ENCODE peak calls at places on chromosomes 16 and 17, in eight cellular contexts. One of them, this sample, is unnamed.

GRCh38 chr16:7085776-7086175 is 246.9 kb upstream of the RBFOX1 start:
- DNase-seq in psoas muscle: no peak
- DNase-seq in neural crest cell: no peak
- DNase-seq in HFFc6: no peak
- DNase-seq in GM23338: no peak
- DNase-seq in A549: no peak
- DNase-seq in RWPE1: no peak
- DNase-seq in adrenal gland: no peak
- DNase-seq in this sample: no peak

GRCh38 chr17:76562734-76563148 is 22.9 kb downstream of the PRCD start:
- DNase-seq in psoas muscle: no peak
- DNase-seq in neural crest cell: no peak
- DNase-seq in HFFc6: peak
- DNase-seq in GM23338: no peak
- DNase-seq in A549: no peak
- DNase-seq in RWPE1: peak
- DNase-seq in adrenal gland: peak
- DNase-seq in this sample: no peak

GRCh38 chr17:31439716-31440115 is 48.2 kb downstream of the RAB11FIP4 start:
- DNase-seq in psoas muscle: no peak
- DNase-seq in neural crest cell: no peak
- DNase-seq in HFFc6: no peak
- DNase-seq in GM23338: no peak
- DNase-seq in A549: no peak
- DNase-seq in RWPE1: no peak
- DNase-seq in adrenal gland: no peak
- DNase-seq in this sample: no peak

GRCh38 chr17:2174048-2174447 is 119.1 kb downstream of the HIC1 start:
- DNase-seq in psoas muscle: no peak
- DNase-seq in neural crest cell: no peak
- DNase-seq in HFFc6: no peak
- DNase-seq in GM23338: no peak
- DNase-seq in A549: no peak
- DNase-seq in RWPE1: no peak
- DNase-seq in adrenal gland: no peak
- DNase-seq in this sample: no peak

GRCh38 chr17:27576429-27577123 is 54.4 kb upstream of the LGALS9 start:
- DNase-seq in psoas muscle: no peak
- DNase-seq in neural crest cell: no peak
- DNase-seq in HFFc6: peak
- DNase-seq in GM23338: no peak
- DNase-seq in A549: no peak
- DNase-seq in RWPE1: no peak
- DNase-seq in adrenal gland: no peak
- DNase-seq in this sample: no peak

GRCh38 chr17:78884148-78884870 is 18.7 kb downstream of the CEP295NL start:
- DNase-seq in psoas muscle: no peak
- DNase-seq in neural crest cell: no peak
- DNase-seq in HFFc6: no peak
- DNase-seq in GM23338: peak
- DNase-seq in A549: no peak
- DNase-seq in RWPE1: no peak
- DNase-seq in adrenal gland: no peak
- DNase-seq in this sample: no peak

GRCh38 chr16:88357306-88358032 is 25.3 kb upstream of the ZNF469 start:
- DNase-seq in psoas muscle: peak
- DNase-seq in neural crest cell: no peak
- DNase-seq in HFFc6: peak
- DNase-seq in GM23338: no peak
- DNase-seq in A549: no peak
- DNase-seq in RWPE1: no peak
- DNase-seq in adrenal gland: no peak
- DNase-seq in this sample: no peak

GRCh38 chr17:59506907-59507726 is 58.3 kb upstream of the DHX40 start:
- DNase-seq in psoas muscle: no peak
- DNase-seq in neural crest cell: no peak
- DNase-seq in HFFc6: no peak
- DNase-seq in GM23338: no peak
- DNase-seq in A549: no peak
- DNase-seq in RWPE1: no peak
- DNase-seq in adrenal gland: peak
- DNase-seq in this sample: no peak

GRCh38 chr16:54305066-54305465 is 18.5 kb upstream of the IRX3 start:
- DNase-seq in psoas muscle: no peak
- DNase-seq in neural crest cell: no peak
- DNase-seq in HFFc6: no peak
- DNase-seq in GM23338: no peak
- DNase-seq in A549: no peak
- DNase-seq in RWPE1: no peak
- DNase-seq in adrenal gland: no peak
- DNase-seq in this sample: no peak

GRCh38 chr16:76428858-76429257 is 151.7 kb downstream of the CNTNAP4 start:
- DNase-seq in psoas muscle: no peak
- DNase-seq in neural crest cell: no peak
- DNase-seq in HFFc6: no peak
- DNase-seq in GM23338: no peak
- DNase-seq in A549: peak
- DNase-seq in RWPE1: no peak
- DNase-seq in adrenal gland: no peak
- DNase-seq in this sample: no peak

GRCh38 chr17:68351395-68351794 is 60.1 kb downstream of the ARSG start:
- DNase-seq in psoas muscle: no peak
- DNase-seq in neural crest cell: no peak
- DNase-seq in HFFc6: peak
- DNase-seq in GM23338: no peak
- DNase-seq in A549: peak
- DNase-seq in RWPE1: no peak
- DNase-seq in adrenal gland: no peak
- DNase-seq in this sample: no peak

GRCh38 chr16:11400076-11400475 is 54.8 kb downstream of the RMI2 start:
- DNase-seq in psoas muscle: no peak
- DNase-seq in neural crest cell: no peak
- DNase-seq in HFFc6: no peak
- DNase-seq in GM23338: no peak
- DNase-seq in A549: no peak
- DNase-seq in RWPE1: no peak
- DNase-seq in adrenal gland: no peak
- DNase-seq in this sample: no peak

GRCh38 chr17:79023886-79024771 is at the start of gene C1QTNF1:
- DNase-seq in psoas muscle: peak
- DNase-seq in neural crest cell: peak
- DNase-seq in HFFc6: no peak
- DNase-seq in GM23338: peak
- DNase-seq in A549: peak
- DNase-seq in RWPE1: peak
- DNase-seq in adrenal gland: peak
- DNase-seq in this sample: peak

GRCh38 chr17:81385320-81386111 is 9.7 kb upstream of the BAHCC1 start:
- DNase-seq in psoas muscle: peak
- DNase-seq in neural crest cell: peak
- DNase-seq in HFFc6: no peak
- DNase-seq in GM23338: no peak
- DNase-seq in A549: no peak
- DNase-seq in RWPE1: no peak
- DNase-seq in adrenal gland: no peak
- DNase-seq in this sample: no peak

GRCh38 chr17:81386141-81386645 is 9.1 kb upstream of the BAHCC1 start:
- DNase-seq in psoas muscle: no peak
- DNase-seq in neural crest cell: no peak
- DNase-seq in HFFc6: no peak
- DNase-seq in GM23338: peak
- DNase-seq in A549: no peak
- DNase-seq in RWPE1: no peak
- DNase-seq in adrenal gland: no peak
- DNase-seq in this sample: no peak

GRCh38 chr17:81387235-81388060 is 7.8 kb upstream of the BAHCC1 start:
- DNase-seq in psoas muscle: peak
- DNase-seq in neural crest cell: peak
- DNase-seq in HFFc6: peak
- DNase-seq in GM23338: peak
- DNase-seq in A549: no peak
- DNase-seq in RWPE1: no peak
- DNase-seq in adrenal gland: peak
- DNase-seq in this sample: no peak

GRCh38 chr17:81388091-81388611 is 7.1 kb upstream of the BAHCC1 start:
- DNase-seq in psoas muscle: no peak
- DNase-seq in neural crest cell: no peak
- DNase-seq in HFFc6: no peak
- DNase-seq in GM23338: no peak
- DNase-seq in A549: no peak
- DNase-seq in RWPE1: no peak
- DNase-seq in adrenal gland: no peak
- DNase-seq in this sample: no peak

GRCh38 chr17:81386646-81387234 is 8.5 kb upstream of the BAHCC1 start:
- DNase-seq in psoas muscle: peak
- DNase-seq in neural crest cell: peak
- DNase-seq in HFFc6: no peak
- DNase-seq in GM23338: peak
- DNase-seq in A549: no peak
- DNase-seq in RWPE1: no peak
- DNase-seq in adrenal gland: no peak
- DNase-seq in this sample: no peak
- TF ChIP-seq CTCF in psoas muscle: no peak
- TF ChIP-seq CTCF in neural crest cell: no peak
- TF ChIP-seq CTCF in HFFc6: peak
- TF ChIP-seq CTCF in GM23338: no peak
- TF ChIP-seq CTCF in A549: no peak
- TF ChIP-seq CTCF in RWPE1: no peak
- TF ChIP-seq CTCF in adrenal gland: no peak
- TF ChIP-seq CTCF in this sample: no peak

GRCh38 chr16:75109732-75110243 is 6.8 kb downstream of the LDHD start:
- DNase-seq in psoas muscle: peak
- DNase-seq in neural crest cell: no peak
- DNase-seq in HFFc6: no peak
- DNase-seq in GM23338: no peak
- DNase-seq in A549: no peak
- DNase-seq in RWPE1: no peak
- DNase-seq in adrenal gland: peak
- DNase-seq in this sample: no peak
- TF ChIP-seq CTCF in psoas muscle: peak
- TF ChIP-seq CTCF in neural crest cell: no peak
- TF ChIP-seq CTCF in HFFc6: no peak
- TF ChIP-seq CTCF in GM23338: no peak
- TF ChIP-seq CTCF in A549: no peak
- TF ChIP-seq CTCF in RWPE1: no peak
- TF ChIP-seq CTCF in adrenal gland: no peak
- TF ChIP-seq CTCF in this sample: no peak

GRCh38 chr17:67310406-67310805 is 56.0 kb downstream of the PSMD12 start:
- DNase-seq in psoas muscle: no peak
- DNase-seq in neural crest cell: no peak
- DNase-seq in HFFc6: no peak
- DNase-seq in GM23338: no peak
- DNase-seq in A549: no peak
- DNase-seq in RWPE1: no peak
- DNase-seq in adrenal gland: no peak
- DNase-seq in this sample: no peak
- TF ChIP-seq CTCF in psoas muscle: no peak
- TF ChIP-seq CTCF in neural crest cell: no peak
- TF ChIP-seq CTCF in HFFc6: no peak
- TF ChIP-seq CTCF in GM23338: no peak
- TF ChIP-seq CTCF in A549: no peak
- TF ChIP-seq CTCF in RWPE1: no peak
- TF ChIP-seq CTCF in adrenal gland: no peak
- TF ChIP-seq CTCF in this sample: no peak

GRCh38 chr16:86834451-86835035 is 256.2 kb downstream of the FOXL1 start:
- DNase-seq in psoas muscle: no peak
- DNase-seq in neural crest cell: peak
- DNase-seq in HFFc6: peak
- DNase-seq in GM23338: peak
- DNase-seq in A549: peak
- DNase-seq in RWPE1: no peak
- DNase-seq in adrenal gland: no peak
- DNase-seq in this sample: peak
- TF ChIP-seq CTCF in psoas muscle: no peak
- TF ChIP-seq CTCF in neural crest cell: peak
- TF ChIP-seq CTCF in HFFc6: peak
- TF ChIP-seq CTCF in GM23338: peak
- TF ChIP-seq CTCF in A549: peak
- TF ChIP-seq CTCF in RWPE1: no peak
- TF ChIP-seq CTCF in adrenal gland: no peak
- TF ChIP-seq CTCF in this sample: no peak

GRCh38 chr17:58083491-58084316 is 485 bp downstream of the DYNLL2 start:
- DNase-seq in psoas muscle: peak
- DNase-seq in neural crest cell: no peak
- DNase-seq in HFFc6: peak
- DNase-seq in GM23338: peak
- DNase-seq in A549: peak
- DNase-seq in RWPE1: peak
- DNase-seq in adrenal gland: peak
- DNase-seq in this sample: peak

GRCh38 chr17:58085039-58085715 is 2.0 kb downstream of the DYNLL2 start:
- DNase-seq in psoas muscle: no peak
- DNase-seq in neural crest cell: no peak
- DNase-seq in HFFc6: no peak
- DNase-seq in GM23338: no peak
- DNase-seq in A549: no peak
- DNase-seq in RWPE1: no peak
- DNase-seq in adrenal gland: peak
- DNase-seq in this sample: no peak

GRCh38 chr17:58082341-58082869 is 814 bp upstream of the DYNLL2 start:
- DNase-seq in psoas muscle: no peak
- DNase-seq in neural crest cell: no peak
- DNase-seq in HFFc6: no peak
- DNase-seq in GM23338: no peak
- DNase-seq in A549: no peak
- DNase-seq in RWPE1: no peak
- DNase-seq in adrenal gland: no peak
- DNase-seq in this sample: no peak

GRCh38 chr17:58082870-58083490 is at the start of gene DYNLL2:
- DNase-seq in psoas muscle: peak
- DNase-seq in neural crest cell: peak
- DNase-seq in HFFc6: peak
- DNase-seq in GM23338: peak
- DNase-seq in A549: peak
- DNase-seq in RWPE1: peak
- DNase-seq in adrenal gland: peak
- DNase-seq in this sample: peak

DNA sequence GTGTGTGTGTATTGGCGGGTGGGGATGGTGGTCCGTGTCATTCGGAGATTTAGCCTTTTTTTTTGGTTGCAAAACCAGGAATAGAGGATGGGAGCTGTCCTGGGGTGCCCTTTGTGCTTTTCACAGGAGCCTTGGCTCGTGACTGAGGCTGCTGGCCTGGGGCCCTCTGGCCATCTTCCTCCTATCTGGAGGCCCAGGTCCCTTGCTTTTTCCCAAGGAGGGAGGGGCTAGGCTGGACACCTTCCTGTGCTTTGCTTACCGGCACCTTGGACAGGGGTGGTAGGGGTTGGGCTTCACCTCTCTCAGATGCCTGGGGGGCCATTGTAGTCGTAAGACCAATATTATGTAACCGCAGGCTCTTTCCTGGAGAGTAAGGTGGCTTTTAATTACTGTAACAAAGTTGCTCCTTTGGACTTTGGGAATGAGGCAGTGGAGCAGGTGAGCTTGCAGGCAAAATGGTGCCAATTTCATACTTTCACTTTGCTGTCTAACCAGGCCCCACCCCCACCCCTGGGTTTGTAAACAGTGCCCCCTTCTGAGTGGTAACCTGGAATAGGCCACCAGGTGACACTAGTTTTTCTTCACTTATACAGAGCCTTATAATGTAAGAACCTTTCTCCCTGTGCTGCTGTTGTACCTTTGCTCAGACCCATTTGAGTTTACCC is 1.2 kb downstream of the DYNLL2 start:
- DNase-seq in psoas muscle: peak
- DNase-seq in neural crest cell: no peak
- DNase-seq in HFFc6: peak
- DNase-seq in GM23338: peak
- DNase-seq in A549: peak
- DNase-seq in RWPE1: peak
- DNase-seq in adrenal gland: peak
- DNase-seq in this sample: peak
- TF ChIP-seq CTCF in psoas muscle: no peak
- TF ChIP-seq CTCF in neural crest cell: peak
- TF ChIP-seq CTCF in HFFc6: peak
- TF ChIP-seq CTCF in GM23338: peak
- TF ChIP-seq CTCF in A549: peak
- TF ChIP-seq CTCF in RWPE1: no peak
- TF ChIP-seq CTCF in adrenal gland: no peak
- TF ChIP-seq CTCF in this sample: no peak